ENCODE peak calls at places on chromosome 16, in seven cellular contexts. P is aorta, K is frontal cortex, J is NCI-H460, E is GM18507, S is bronchial epithelial cell, A is dorsolateral prefrontal cortex. D is an unnamed sample.

GRCh38 chr16:57530104-57530522 is 6.3 kb downstream of the CCDC102A start:
- DNase-seq in K (peak; percentile 35), J (peak; percentile 30), S (peak; percentile 52), E (no peak), A (no peak), P (peak; percentile 79), D (peak; percentile 61)

GRCh38 chr16:15958703-15959348 is 9.4 kb downstream of the ABCC1 start:
- DNase-seq in P (no peak), J (no peak), S (no peak), A (no peak), E (no peak), K (no peak), D (no peak)

GRCh38 chr16:12802048-12802447 is 1.6 kb downstream of the CPPED1 start:
- DNase-seq in K (no peak), J (no peak), A (no peak), P (no peak), E (no peak), S (no peak), D (no peak)

GRCh38 chr16:10965440-10966039 is 21.2 kb downstream of the CLEC16A start:
- DNase-seq in E (peak; percentile 54), K (no peak), J (no peak), P (no peak), S (no peak), A (no peak), D (no peak)

GRCh38 chr16:81601008-81601428 is 156.4 kb downstream of the CMIP start:
- DNase-seq in P (no peak), A (no peak), E (no peak), S (peak; percentile 98), J (no peak), K (no peak), D (no peak)

GRCh38 chr16:89507219-89507833 is 877 bp upstream of the SPG7 start:
- DNase-seq in K (no peak), S (no peak), E (no peak), A (no peak), J (no peak), P (no peak), D (no peak)

GRCh38 chr16:70694088-70694487 is 8.2 kb upstream of the MTSS2 start:
- DNase-seq in S (peak; percentile 67), A (no peak), P (no peak), K (no peak), E (no peak), J (peak; percentile 30), D (peak; percentile 47)

GRCh38 chr16:83929811-83930555 is 23.1 kb upstream of the OSGIN1 start:
- DNase-seq in J (no peak), P (no peak), K (no peak), A (no peak), E (no peak), S (no peak), D (peak; percentile 50)

GRCh38 chr16:5379948-5380347 is 282.4 kb upstream of the EEF2KMT start:
- DNase-seq in J (no peak), P (no peak), E (no peak), S (no peak), K (no peak), A (peak; percentile 53), D (no peak)

GRCh38 chr16:66510298-66510697 is 39.6 kb downstream of the TK2 start:
- DNase-seq in S (no peak), P (no peak), A (peak; percentile 25), K (no peak), E (no peak), J (no peak), D (no peak)

GRCh38 chr16:901715-902601 is 68.8 kb downstream of the LMF1 start:
- DNase-seq in K (no peak), S (no peak), P (peak; percentile 46), E (no peak), J (no peak), A (no peak), D (peak; percentile 47)

GRCh38 chr16:2236362-2237075 is at the start of gene DNASE1L2:
- DNase-seq in K (no peak), E (no peak), S (no peak), J (no peak), P (peak; percentile 65), A (no peak), D (peak; percentile 76)

GRCh38 chr16:88376835-88377726 is 5.7 kb upstream of the ZNF469 start:
- DNase-seq in A (no peak), E (no peak), J (no peak), S (no peak), K (no peak), P (peak; percentile 35), D (no peak)

GRCh38 chr16:78128920-78129319 is 29.5 kb downstream of the WWOX start:
- DNase-seq in A (no peak), P (no peak), E (no peak), S (no peak), K (no peak), J (no peak), D (no peak)

GRCh38 chr16:54062361-54063346 is 223.9 kb downstream of the IRX3 start:
- DNase-seq in P (no peak), S (no peak), J (no peak), E (no peak), A (no peak), K (no peak), D (peak; percentile 59)

GRCh38 chr16:64391009-64391663 is 730.7 kb downstream of the CDH11 start:
- DNase-seq in E (no peak), K (no peak), S (peak; percentile 74), J (peak; percentile 46), P (no peak), A (no peak), D (no peak)

GRCh38 chr16:75572859-75573542 is 6.8 kb downstream of the GABARAPL2 start:
- DNase-seq in P (no peak), J (no peak), E (no peak), K (no peak), S (no peak), A (no peak), D (no peak)

GRCh38 chr16:85446846-85447656 is 166.1 kb upstream of the GSE1 start:
- DNase-seq in E (peak; percentile 39), P (no peak), S (no peak), K (no peak), A (no peak), J (no peak), D (no peak)

GRCh38 chr16:81148277-81148676 is 52.1 kb upstream of the GCSH start:
- DNase-seq in S (no peak), K (no peak), J (no peak), E (no peak), A (no peak), P (no peak), D (no peak)

GRCh38 chr16:20851601-20852000 is 45.3 kb downstream of the REXO5 start:
- DNase-seq in P (peak; percentile 86), S (peak; percentile 85), J (peak; percentile 47), E (no peak), K (no peak), A (no peak), D (peak; percentile 88)

GRCh38 chr16:70162041-70162451 is 11.5 kb upstream of the CLEC18C start:
- DNase-seq in J (peak; percentile 36), E (no peak), S (peak; percentile 85), P (peak; percentile 10), A (no peak), K (peak; percentile 6), D (no peak)

GRCh38 chr16:85652431-85653221 is 36.1 kb downstream of the GINS2 start:
- DNase-seq in K (peak; percentile 73), E (no peak), S (peak; percentile 7), J (no peak), A (peak; percentile 67), P (peak; percentile 71), D (peak; percentile 88)